ENCODE peak calls at places on chromosomes 7 and 10, in five cellular contexts. Z is OCI-LY7, R is neural progenitor cell, Y is SK-N-SH, D is PC-3. T is an unnamed sample.

GRCh38 chr7:40923631-40924030 is 779.3 kb downstream of the INHBA start:
- DNase-seq in D (no peak), Z (no peak), R (no peak), Y (no peak), T (peak)

GRCh38 chr7:1785839-1786238 is 115.8 kb downstream of the ELFN1 start:
- DNase-seq in R (no peak), Z (no peak), D (no peak), Y (no peak), T (no peak)

GRCh38 chr7:22001345-22002004 is 55.8 kb upstream of the CDCA7L start:
- DNase-seq in Z (peak), Y (peak), R (peak), D (peak), T (peak)

GRCh38 chr7:127040042-127040441 is 212.7 kb downstream of the GRM8 start:
- DNase-seq in Y (no peak), D (no peak), Z (no peak), R (no peak), T (no peak)

GRCh38 chr10:773562-774161 is 84.2 kb upstream of the DIP2C start:
- DNase-seq in R (no peak), D (no peak), Y (no peak), Z (no peak), T (no peak)

GRCh38 chr10:97916586-97916985 is 66.9 kb downstream of the GOLGA7B start:
- DNase-seq in D (no peak), R (no peak), Z (no peak), Y (no peak), T (peak)

GRCh38 chr10:8035641-8036520 is 18.6 kb upstream of the GATA3 start:
- DNase-seq in R (peak), Y (no peak), Z (no peak), D (no peak), T (no peak)

GRCh38 chr10:33273295-33274002 is 61.0 kb downstream of the NRP1 start:
- DNase-seq in R (peak), D (peak), Z (no peak), Y (peak), T (peak)

GRCh38 chr7:158097511-158098124 is 490.0 kb downstream of the PTPRN2 start:
- DNase-seq in Z (no peak), R (no peak), D (no peak), Y (peak), T (no peak)

GRCh38 chr7:34655384-34655783 is 2.6 kb upstream of the NPSR1 start:
- DNase-seq in D (no peak), Z (no peak), R (peak), Y (no peak), T (no peak)

DNA sequence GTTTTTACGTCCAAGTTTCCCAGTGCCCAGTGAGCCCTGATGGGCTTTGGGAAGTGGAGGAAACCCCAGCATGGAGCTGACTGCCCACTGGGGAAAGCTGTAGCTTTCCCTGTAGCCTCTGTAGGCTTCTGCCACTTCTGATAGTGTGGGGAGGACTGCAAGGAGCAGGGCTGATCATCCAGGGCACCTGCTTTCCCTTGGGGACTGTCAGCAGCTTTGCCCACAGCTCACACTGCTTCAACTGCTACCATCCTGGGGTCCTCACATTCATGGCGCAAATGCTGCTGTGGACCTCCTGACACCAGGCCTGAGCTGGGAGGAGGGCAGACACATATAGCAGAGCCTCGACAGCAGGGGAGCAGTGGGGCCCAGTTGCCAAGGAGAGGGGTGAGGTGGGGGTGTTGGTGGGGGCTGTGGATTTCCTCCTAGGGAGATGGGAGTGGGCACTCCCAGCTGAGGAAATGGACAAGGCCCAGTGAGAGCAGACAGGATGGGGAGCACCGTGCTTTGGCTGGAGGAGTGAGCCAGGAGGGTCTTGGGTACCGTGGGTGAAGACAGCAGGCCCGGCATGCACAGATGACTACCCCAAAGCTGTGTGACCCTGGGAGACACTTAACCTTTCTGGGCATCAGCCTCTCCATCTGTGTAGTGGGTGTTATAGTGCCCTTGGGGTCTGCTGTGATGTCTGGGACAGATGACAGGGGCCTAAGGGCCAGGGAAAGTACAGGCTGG is 16.2 kb downstream of the RAMP3 start:
- DNase-seq in D (no peak), Z (no peak), Y (no peak), R (no peak), T (no peak)
- TF ChIP-seq EZH2phosphoT487 in D (no peak), Z (no peak), Y (no peak), R (no peak), T (no peak)

GRCh38 chr10:69056129-69056528 is 31.8 kb upstream of the SRGN start:
- DNase-seq in Y (no peak), R (no peak), Z (no peak), D (no peak), T (peak)

GRCh38 chr10:69060127-69060798 is 27.6 kb upstream of the SRGN start:
- DNase-seq in Z (no peak), D (no peak), R (no peak), Y (no peak), T (no peak)

GRCh38 chr10:69057261-69057950 is 30.5 kb upstream of the SRGN start:
- DNase-seq in R (no peak), Y (no peak), D (no peak), Z (no peak), T (no peak)

GRCh38 chr10:69056536-69057260 is 31.2 kb upstream of the SRGN start:
- DNase-seq in D (no peak), Y (no peak), R (no peak), Z (no peak), T (no peak)

DNA sequence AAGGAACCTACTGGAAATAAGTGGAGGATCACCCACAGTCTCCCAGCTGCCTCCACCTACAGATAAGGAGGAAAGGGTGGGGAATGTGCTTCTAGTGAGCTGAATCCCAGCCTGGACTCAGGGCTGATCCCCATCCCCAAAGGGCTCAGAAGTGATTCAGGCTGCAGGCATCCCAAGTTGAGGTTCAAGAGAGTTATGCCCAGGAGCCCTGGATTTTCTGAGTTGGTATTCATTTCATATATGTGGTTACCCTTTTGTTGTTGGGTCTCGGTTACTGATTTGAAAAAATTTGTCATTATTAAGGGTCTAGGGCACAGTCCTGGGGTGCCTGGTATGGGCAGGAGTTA is 30.0 kb upstream of the SRGN start:
- DNase-seq in Y (no peak), R (no peak), Z (no peak), D (no peak), T (peak)
- TF ChIP-seq EZH2phosphoT487 in Y (no peak), R (no peak), Z (no peak), D (no peak), T (no peak)

DNA sequence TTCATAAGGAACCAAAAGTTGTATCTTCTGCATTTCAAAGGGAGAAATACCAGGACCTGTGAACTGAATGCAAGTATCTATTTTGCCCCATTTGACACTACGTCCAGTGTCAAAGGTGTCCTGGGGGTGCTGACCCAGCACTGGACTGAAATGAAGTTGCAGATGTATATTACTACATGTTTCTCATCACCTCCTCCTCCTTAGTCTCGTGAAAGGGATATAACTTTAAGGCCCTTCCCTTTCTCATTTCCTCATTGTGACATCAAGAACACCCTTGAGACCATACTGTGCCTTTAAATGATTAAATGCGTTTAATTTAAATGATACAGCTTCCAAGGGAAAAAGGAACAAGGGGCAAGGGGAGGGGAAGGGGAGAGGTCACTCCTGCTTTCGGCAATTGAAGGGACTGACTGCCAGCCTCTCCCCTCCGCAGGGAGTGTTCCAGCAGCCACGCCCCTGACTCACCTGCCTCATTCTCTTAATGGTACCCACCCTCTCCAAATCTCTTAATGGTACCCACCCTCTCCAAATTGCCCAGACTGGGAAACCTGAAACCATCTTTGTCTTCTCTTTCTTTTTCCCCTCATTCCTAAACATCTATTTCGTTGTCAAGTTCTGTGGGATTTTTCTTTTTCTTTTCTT is 80.5 kb upstream of the KMT2E start:
- DNase-seq in Z (peak), D (no peak), R (no peak), Y (no peak), T (no peak)
- TF ChIP-seq EZH2phosphoT487 in Z (no peak), D (no peak), R (no peak), Y (no peak), T (no peak)

GRCh38 chr10:51235865-51236264 is 161.6 kb downstream of the PRKG1 start:
- DNase-seq in Y (no peak), Z (no peak), R (no peak), D (no peak), T (no peak)
- TF ChIP-seq EZH2phosphoT487 in Y (no peak), Z (no peak), R (no peak), D (no peak), T (no peak)

DNA sequence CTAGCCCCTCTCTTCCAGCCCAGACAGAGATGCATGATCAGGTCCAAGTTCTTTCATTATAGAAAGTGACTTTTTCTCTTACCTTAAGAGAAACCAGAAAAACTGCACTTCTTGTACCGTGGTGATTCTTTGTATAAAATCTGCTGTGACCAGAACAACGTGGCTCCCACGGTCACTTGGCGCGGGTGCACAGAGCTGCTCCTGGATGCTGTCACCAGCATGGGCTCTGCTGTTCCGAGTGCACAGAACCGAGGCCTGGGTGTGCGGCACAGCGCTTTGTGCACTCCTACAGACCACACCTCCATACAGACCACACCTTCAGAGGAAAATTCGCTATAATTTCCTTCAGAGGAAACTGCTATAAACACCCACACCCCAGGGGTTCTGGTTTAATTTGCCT is 26.0 kb downstream of the VIPR2 start:
- DNase-seq in Z (no peak), R (no peak), D (no peak), Y (no peak), T (no peak)
- TF ChIP-seq EZH2phosphoT487 in Z (no peak), R (no peak), D (no peak), Y (no peak), T (no peak)

DNA sequence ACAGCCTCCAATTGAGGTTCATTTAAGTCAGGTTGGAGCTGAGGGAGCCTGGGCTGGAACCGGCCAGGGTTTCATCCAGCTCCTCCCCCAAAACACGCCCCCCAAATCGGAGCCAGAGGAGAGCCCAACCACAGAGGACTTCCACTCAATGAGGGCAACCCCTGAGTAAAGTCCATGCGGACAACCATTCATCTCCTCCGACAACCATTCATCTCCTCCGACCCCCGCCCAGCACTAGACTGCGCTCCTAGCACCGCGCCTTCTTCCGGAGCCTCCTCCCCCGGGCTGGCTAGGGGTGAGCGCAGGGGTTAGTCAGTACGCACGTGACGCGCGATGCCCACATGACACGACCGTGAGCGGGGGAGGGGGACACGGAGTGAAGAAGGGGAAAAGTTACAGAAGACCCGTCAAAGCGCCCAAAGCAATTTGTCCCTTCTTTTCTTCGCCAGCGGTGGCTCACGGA is 1.4 kb downstream of the MAGI2 start:
- DNase-seq in R (peak), D (no peak), Z (no peak), Y (peak), T (peak)
- TF ChIP-seq EZH2phosphoT487 in R (no peak), D (no peak), Z (no peak), Y (no peak), T (no peak)

GRCh38 chr7:68724965-68725364 is 873.3 kb upstream of the AUTS2 start:
- DNase-seq in Z (no peak), R (no peak), Y (no peak), D (no peak), T (no peak)

GRCh38 chr7:68717176-68717575 is 881.1 kb upstream of the AUTS2 start:
- DNase-seq in R (no peak), Y (no peak), Z (no peak), D (no peak), T (no peak)

GRCh38 chr7:68718059-68718685 is 880.1 kb upstream of the AUTS2 start:
- DNase-seq in Z (no peak), Y (peak), D (no peak), R (no peak), T (no peak)

GRCh38 chr7:68722044-68722443 is 876.2 kb upstream of the AUTS2 start:
- DNase-seq in D (no peak), R (no peak), Z (no peak), Y (no peak), T (no peak)

DNA sequence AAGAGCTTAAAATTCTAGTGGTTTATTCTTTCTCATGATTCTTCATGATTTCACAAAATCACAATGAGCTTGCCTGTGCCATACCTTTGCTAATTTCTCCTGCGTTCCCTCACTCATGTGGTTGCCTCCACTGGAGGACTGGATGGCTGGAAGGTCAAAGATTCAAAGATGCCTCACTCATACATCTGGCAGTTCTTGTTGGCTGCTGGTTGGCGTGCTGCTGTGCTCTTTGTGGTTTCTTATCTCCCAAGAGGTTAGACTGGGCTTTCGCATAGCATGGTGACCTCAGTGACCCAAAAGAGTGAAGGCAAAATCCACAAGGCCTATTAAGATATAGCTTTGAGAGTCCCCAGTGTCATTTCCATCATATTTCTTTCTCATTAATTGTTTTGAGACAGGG is 877.6 kb upstream of the AUTS2 start:
- DNase-seq in R (no peak), D (no peak), Y (no peak), Z (no peak), T (no peak)
- TF ChIP-seq EZH2phosphoT487 in R (no peak), D (no peak), Y (no peak), Z (no peak), T (no peak)

GRCh38 chr7:28332031-28332430 is 80.3 kb upstream of the CREB5 start:
- DNase-seq in Z (no peak), Y (no peak), R (no peak), D (no peak), T (no peak)

GRCh38 chr7:28329616-28330373 is 82.5 kb upstream of the CREB5 start:
- DNase-seq in D (no peak), Z (no peak), Y (no peak), R (no peak), T (peak)

GRCh38 chr7:28328161-28328560 is 84.2 kb upstream of the CREB5 start:
- DNase-seq in R (no peak), Z (no peak), D (peak), Y (no peak), T (no peak)

GRCh38 chr7:28328822-28329615 is 83.3 kb upstream of the CREB5 start:
- DNase-seq in Z (no peak), D (no peak), Y (no peak), R (no peak), T (no peak)

DNA sequence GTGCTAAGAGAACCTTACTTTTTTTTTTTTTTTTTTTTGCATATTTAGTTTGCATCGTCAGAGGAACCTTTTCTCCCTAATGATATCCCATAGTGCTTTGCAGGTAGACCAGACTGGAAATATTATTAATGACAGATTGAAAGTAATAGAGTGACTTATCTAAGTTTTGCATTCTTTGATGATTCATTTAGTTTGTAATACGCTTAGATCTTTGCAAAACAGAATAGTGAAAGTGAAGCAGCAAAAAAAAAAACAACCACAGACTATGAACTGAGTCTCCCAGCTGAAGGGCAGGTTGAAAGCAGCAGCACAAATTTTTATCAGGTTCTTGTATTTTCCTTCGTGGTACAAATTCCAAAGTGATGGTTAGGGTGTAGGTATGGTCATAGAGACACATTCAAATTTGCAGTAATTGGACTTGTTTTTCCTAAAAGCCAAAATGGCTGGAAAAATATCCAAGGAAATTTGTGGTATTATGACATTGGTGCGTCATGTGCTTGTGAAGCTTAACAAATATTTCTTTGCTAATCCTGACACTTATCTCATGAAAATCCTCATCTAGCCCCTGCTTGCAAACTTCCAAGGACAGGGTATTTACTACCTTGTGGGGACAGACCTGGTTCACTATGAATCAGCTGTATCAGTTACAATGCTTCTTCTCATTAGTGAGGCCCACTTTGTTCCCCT is 81.8 kb upstream of the CREB5 start:
- DNase-seq in Z (no peak), D (no peak), R (no peak), Y (no peak), T (peak)
- TF ChIP-seq EZH2phosphoT487 in Z (no peak), D (no peak), R (no peak), Y (no peak), T (no peak)

GRCh38 chr7:134823400-134823799 is 44.0 kb downstream of the CALD1 start:
- DNase-seq in Z (no peak), R (no peak), D (no peak), Y (no peak), T (peak)
- TF ChIP-seq EZH2phosphoT487 in Z (no peak), R (no peak), D (no peak), Y (no peak), T (no peak)